ENCODE peak calls at places on chromosomes 6 and 20, in seven cellular contexts. One of them, this sample, is unnamed.

GRCh38 chr6:7899889-7900213 is 10.7 kb downstream of the TXNDC5 start:
- DNase-seq in H1: no peak
- DNase-seq in trophoblast cell: no peak
- DNase-seq in IMR-90: no peak
- DNase-seq in neuronal stem cell: no peak
- DNase-seq in H9: no peak
- DNase-seq in mesendoderm: no peak
- DNase-seq in this sample: no peak

GRCh38 chr6:112409311-112409710 is 62.2 kb downstream of the RFPL4B start:
- DNase-seq in H1: no peak
- DNase-seq in neuronal stem cell: no peak
- DNase-seq in trophoblast cell: no peak
- DNase-seq in H9: no peak
- DNase-seq in IMR-90: peak
- DNase-seq in mesendoderm: peak
- DNase-seq in this sample: no peak

GRCh38 chr6:41652876-41653641 is 14.8 kb downstream of the MDFI start:
- DNase-seq in neuronal stem cell: no peak
- DNase-seq in mesendoderm: no peak
- DNase-seq in H1: no peak
- DNase-seq in trophoblast cell: peak
- DNase-seq in IMR-90: peak
- DNase-seq in H9: no peak
- DNase-seq in this sample: peak

GRCh38 chr6:96704713-96705112 is 132.6 kb downstream of the GPR63 start:
- DNase-seq in IMR-90: no peak
- DNase-seq in mesendoderm: no peak
- DNase-seq in H9: no peak
- DNase-seq in neuronal stem cell: no peak
- DNase-seq in trophoblast cell: no peak
- DNase-seq in H1: no peak
- DNase-seq in this sample: no peak

GRCh38 chr6:17278289-17279061 is 2.7 kb upstream of the RBM24 start:
- DNase-seq in trophoblast cell: peak
- DNase-seq in H1: no peak
- DNase-seq in IMR-90: peak
- DNase-seq in H9: no peak
- DNase-seq in mesendoderm: no peak
- DNase-seq in neuronal stem cell: no peak
- DNase-seq in this sample: peak

GRCh38 chr6:143689852-143690251 is 12.1 kb downstream of the PHACTR2 start:
- DNase-seq in H1: no peak
- DNase-seq in mesendoderm: no peak
- DNase-seq in H9: no peak
- DNase-seq in trophoblast cell: peak
- DNase-seq in neuronal stem cell: no peak
- DNase-seq in IMR-90: no peak
- DNase-seq in this sample: no peak

GRCh38 chr6:159100789-159101182 is 56.0 kb upstream of the TAGAP start:
- DNase-seq in H9: no peak
- DNase-seq in trophoblast cell: no peak
- DNase-seq in neuronal stem cell: no peak
- DNase-seq in IMR-90: no peak
- DNase-seq in mesendoderm: no peak
- DNase-seq in H1: no peak
- DNase-seq in this sample: no peak

GRCh38 chr6:168367285-168367720 is 47.7 kb upstream of the DACT2 start:
- DNase-seq in IMR-90: no peak
- DNase-seq in H1: no peak
- DNase-seq in H9: no peak
- DNase-seq in neuronal stem cell: no peak
- DNase-seq in trophoblast cell: no peak
- DNase-seq in mesendoderm: no peak
- DNase-seq in this sample: no peak

GRCh38 chr6:77450924-77451323 is 12.4 kb downstream of the HTR1B start:
- DNase-seq in IMR-90: peak
- DNase-seq in trophoblast cell: no peak
- DNase-seq in H1: no peak
- DNase-seq in mesendoderm: no peak
- DNase-seq in neuronal stem cell: no peak
- DNase-seq in H9: no peak
- DNase-seq in this sample: peak

GRCh38 chr20:61442075-61442670 is 190.1 kb downstream of the CDH4 start:
- DNase-seq in IMR-90: peak
- DNase-seq in H1: no peak
- DNase-seq in H9: no peak
- DNase-seq in neuronal stem cell: no peak
- DNase-seq in mesendoderm: no peak
- DNase-seq in trophoblast cell: no peak
- DNase-seq in this sample: peak

GRCh38 chr6:21971540-21971939 is 325.3 kb downstream of the PRL start:
- DNase-seq in neuronal stem cell: no peak
- DNase-seq in trophoblast cell: no peak
- DNase-seq in mesendoderm: peak
- DNase-seq in H9: no peak
- DNase-seq in IMR-90: peak
- DNase-seq in H1: no peak
- DNase-seq in this sample: no peak

GRCh38 chr6:109336221-109336955 is 45.9 kb downstream of the CD164 start:
- DNase-seq in mesendoderm: peak
- DNase-seq in neuronal stem cell: no peak
- DNase-seq in H1: no peak
- DNase-seq in IMR-90: peak
- DNase-seq in trophoblast cell: peak
- DNase-seq in H9: no peak
- DNase-seq in this sample: peak

GRCh38 chr6:125974214-125974866 is 12.0 kb upstream of the TRMT11 start:
- DNase-seq in IMR-90: peak
- DNase-seq in H1: no peak
- DNase-seq in mesendoderm: no peak
- DNase-seq in trophoblast cell: peak
- DNase-seq in H9: no peak
- DNase-seq in neuronal stem cell: no peak
- DNase-seq in this sample: peak

GRCh38 chr20:25457886-25458680 is 50.6 kb downstream of the GINS1 start:
- DNase-seq in neuronal stem cell: no peak
- DNase-seq in H1: no peak
- DNase-seq in mesendoderm: no peak
- DNase-seq in IMR-90: no peak
- DNase-seq in trophoblast cell: no peak
- DNase-seq in H9: no peak
- DNase-seq in this sample: no peak

GRCh38 chr6:13457577-13457976 is 29.8 kb downstream of the GFOD1 start:
- DNase-seq in H9: no peak
- DNase-seq in H1: no peak
- DNase-seq in mesendoderm: no peak
- DNase-seq in neuronal stem cell: no peak
- DNase-seq in trophoblast cell: no peak
- DNase-seq in IMR-90: peak
- DNase-seq in this sample: no peak
- H3K4ac ChIP-seq in H9: no peak
- H3K4ac ChIP-seq in H1: no peak
- H3K4ac ChIP-seq in mesendoderm: no peak
- H3K4ac ChIP-seq in neuronal stem cell: no peak
- H3K4ac ChIP-seq in trophoblast cell: no peak
- H3K4ac ChIP-seq in IMR-90: no peak
- H3K4ac ChIP-seq in this sample: no peak

GRCh38 chr6:122800906-122801305 is 11.8 kb downstream of the SMPDL3A start:
- DNase-seq in neuronal stem cell: no peak
- DNase-seq in trophoblast cell: no peak
- DNase-seq in H9: no peak
- DNase-seq in mesendoderm: no peak
- DNase-seq in IMR-90: peak
- DNase-seq in H1: no peak
- DNase-seq in this sample: no peak
- H2BK5ac ChIP-seq in neuronal stem cell: no peak
- H2BK5ac ChIP-seq in trophoblast cell: no peak
- H2BK5ac ChIP-seq in H9: no peak
- H2BK5ac ChIP-seq in mesendoderm: no peak
- H2BK5ac ChIP-seq in IMR-90: no peak
- H2BK5ac ChIP-seq in H1: no peak
- H2BK5ac ChIP-seq in this sample: no peak

GRCh38 chr6:47479874-47480273 is 2.3 kb downstream of the CD2AP start:
- DNase-seq in mesendoderm: no peak
- DNase-seq in neuronal stem cell: no peak
- DNase-seq in H1: no peak
- DNase-seq in IMR-90: no peak
- DNase-seq in H9: no peak
- DNase-seq in trophoblast cell: no peak
- DNase-seq in this sample: peak
- H3K4me2 ChIP-seq in mesendoderm: no peak
- H3K4me2 ChIP-seq in neuronal stem cell: no peak
- H3K4me2 ChIP-seq in H1: peak
- H3K4me2 ChIP-seq in IMR-90: peak
- H3K4me2 ChIP-seq in H9: peak
- H3K4me2 ChIP-seq in trophoblast cell: no peak
- H3K4me2 ChIP-seq in this sample: no peak

GRCh38 chr6:82484737-82485650 is 121.4 kb downstream of the TPBG start:
- DNase-seq in H9: no peak
- DNase-seq in H1: no peak
- DNase-seq in IMR-90: no peak
- DNase-seq in neuronal stem cell: no peak
- DNase-seq in mesendoderm: no peak
- DNase-seq in trophoblast cell: peak
- DNase-seq in this sample: no peak
- H3K4ac ChIP-seq in H9: no peak
- H3K4ac ChIP-seq in H1: no peak
- H3K4ac ChIP-seq in IMR-90: no peak
- H3K4ac ChIP-seq in neuronal stem cell: no peak
- H3K4ac ChIP-seq in mesendoderm: no peak
- H3K4ac ChIP-seq in trophoblast cell: no peak
- H3K4ac ChIP-seq in this sample: no peak

DNA sequence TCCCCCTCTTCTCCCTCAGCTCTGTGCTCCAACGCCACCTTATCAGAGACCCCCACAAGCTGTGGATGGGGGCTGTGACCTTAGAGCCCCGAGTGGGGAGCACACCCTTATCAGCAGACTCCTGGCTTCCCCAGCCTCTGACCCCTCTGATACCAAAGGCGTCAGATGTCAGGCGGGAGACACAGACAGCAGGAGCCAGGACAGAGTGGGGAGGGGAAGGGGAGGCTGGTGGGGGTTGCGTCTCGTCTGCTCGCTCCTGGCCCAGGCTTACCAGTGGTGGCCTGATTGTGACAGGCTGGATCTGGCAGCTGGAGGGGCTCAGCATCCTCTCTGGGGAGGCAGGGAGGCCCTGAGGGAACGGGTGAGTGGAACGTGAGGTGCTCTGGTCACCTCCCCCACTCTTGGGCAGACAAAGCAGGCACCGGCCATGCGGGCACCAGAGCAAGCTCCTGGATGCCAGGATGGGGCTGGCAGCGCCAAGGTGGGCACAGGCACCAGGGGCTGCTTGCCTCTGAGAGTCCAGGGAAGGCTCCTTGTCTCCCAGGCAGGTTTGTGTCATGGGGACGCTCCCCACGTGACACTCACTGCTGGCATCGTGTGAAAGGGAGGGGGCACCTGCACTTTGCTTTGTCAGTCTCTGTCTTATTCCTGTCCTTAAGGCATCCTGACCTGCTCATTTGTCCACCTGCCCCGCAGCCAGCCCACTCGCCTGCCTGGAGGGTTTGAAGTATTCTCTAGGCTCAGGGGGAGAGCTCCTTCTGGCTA is 27.8 kb upstream of the GATA5 start:
- DNase-seq in neuronal stem cell: no peak
- DNase-seq in mesendoderm: no peak
- DNase-seq in trophoblast cell: no peak
- DNase-seq in H9: no peak
- DNase-seq in IMR-90: no peak
- DNase-seq in H1: no peak
- DNase-seq in this sample: no peak
- H2BK5ac ChIP-seq in neuronal stem cell: no peak
- H2BK5ac ChIP-seq in mesendoderm: no peak
- H2BK5ac ChIP-seq in trophoblast cell: no peak
- H2BK5ac ChIP-seq in H9: no peak
- H2BK5ac ChIP-seq in IMR-90: no peak
- H2BK5ac ChIP-seq in H1: peak
- H2BK5ac ChIP-seq in this sample: no peak

DNA sequence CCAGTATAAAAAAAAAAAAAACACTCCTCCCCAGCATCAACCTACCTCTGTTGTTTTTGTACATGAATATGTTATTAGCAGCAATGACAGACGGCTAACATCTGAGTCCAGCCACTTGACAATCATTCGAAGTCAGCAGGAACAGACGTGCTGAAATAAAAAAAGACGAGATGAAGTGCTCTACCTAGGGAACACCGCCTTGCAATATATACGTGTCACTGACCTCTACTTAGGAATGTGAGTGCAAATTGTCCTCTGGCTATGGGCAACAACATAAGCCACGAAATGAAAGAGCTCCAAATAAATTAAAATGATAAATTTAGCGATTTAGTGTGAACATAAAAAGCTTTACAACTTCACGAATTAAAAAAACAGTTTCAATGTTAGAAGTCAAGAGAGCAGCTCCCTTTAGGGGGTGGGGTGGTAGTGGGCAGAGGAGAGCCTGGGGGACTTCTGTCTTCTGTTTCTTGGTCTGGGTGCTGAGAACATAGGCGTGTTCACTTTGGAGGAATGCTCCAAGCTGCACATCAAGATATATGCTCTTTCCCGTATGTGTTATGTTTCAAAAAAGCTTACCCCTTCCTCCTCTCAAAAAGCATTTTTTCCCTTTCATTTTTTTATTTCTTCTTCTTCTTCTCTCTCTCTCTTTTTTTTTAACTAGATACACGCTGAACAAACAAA is 23.3 kb downstream of the EDN1 start:
- DNase-seq in trophoblast cell: peak
- DNase-seq in IMR-90: no peak
- DNase-seq in neuronal stem cell: no peak
- DNase-seq in H9: no peak
- DNase-seq in mesendoderm: no peak
- DNase-seq in H1: no peak
- DNase-seq in this sample: no peak
- H3K4me2 ChIP-seq in trophoblast cell: no peak
- H3K4me2 ChIP-seq in IMR-90: no peak
- H3K4me2 ChIP-seq in neuronal stem cell: no peak
- H3K4me2 ChIP-seq in H9: no peak
- H3K4me2 ChIP-seq in mesendoderm: no peak
- H3K4me2 ChIP-seq in H1: no peak
- H3K4me2 ChIP-seq in this sample: no peak